ENCODE peak calls at places on chromosomes 13 and 19, in eight cellular contexts. T is brain microvascular endothelial cell, Z is T follicular helper cell, G is AG08395, K is NCI-H774, Q is nephron progenitor cell, N is GM18507, H is Panc1. W is an unnamed sample.

GRCh38 chr13:113022391-113023216 is 53.6 kb downstream of the MCF2L start:
- DNase-seq in T (no peak), Z (no peak), G (no peak), K (no peak), Q (peak; percentile 52), N (no peak), H (no peak), W (no peak)

GRCh38 chr13:103067751-103068563 is 1.7 kb upstream of the SLC10A2 start:
- DNase-seq in T (no peak), Z (no peak), G (no peak), K (no peak), Q (no peak), N (no peak), H (no peak), W (no peak)

GRCh38 chr13:23751195-23751594 is 138.0 kb downstream of the MIPEP start:
- DNase-seq in T (peak; percentile 36), Z (no peak), G (no peak), K (no peak), Q (no peak), N (no peak), H (peak; percentile 10), W (peak; percentile 50)

GRCh38 chr19:54523403-54523802 is 20.8 kb downstream of the LAIR2 start:
- DNase-seq in T (peak; percentile 3), Z (no peak), G (no peak), K (no peak), Q (no peak), N (no peak), H (peak; percentile 97), W (peak; percentile 95)

GRCh38 chr19:48659768-48660167 is 13.0 kb downstream of the NTN5 start:
- DNase-seq in T (no peak), Z (no peak), G (no peak), K (peak; percentile 31), Q (no peak), N (no peak), H (no peak), W (no peak)

GRCh38 chr19:5972355-5972731 is 5.6 kb downstream of the RANBP3 start:
- DNase-seq in T (no peak), Z (no peak), G (no peak), K (no peak), Q (no peak), N (no peak), H (no peak), W (no peak)

GRCh38 chr19:18304496-18305312 is 18.2 kb downstream of the LSM4 start:
- DNase-seq in T (peak; percentile 80), Z (peak; percentile 71), G (peak; percentile 91), K (no peak), Q (peak; percentile 62), N (no peak), H (no peak), W (peak; percentile 62)

GRCh38 chr13:34869737-34870136 is 72.3 kb upstream of the NBEA start:
- DNase-seq in T (no peak), Z (no peak), G (no peak), K (no peak), Q (no peak), N (no peak), H (no peak), W (no peak)

GRCh38 chr13:87769445-87769844 is 98.3 kb downstream of the SLITRK5 start:
- DNase-seq in T (no peak), Z (no peak), G (no peak), K (no peak), Q (no peak), N (no peak), H (no peak), W (no peak)

GRCh38 chr13:113776231-113777125 is 17.5 kb downstream of the TMEM255B start:
- DNase-seq in T (no peak), Z (no peak), G (no peak), K (peak; percentile 94), Q (no peak), N (no peak), H (no peak), W (no peak)

GRCh38 chr19:13275016-13275722 is 125.0 kb downstream of the IER2 start:
- DNase-seq in T (peak; percentile 54), Z (no peak), G (no peak), K (no peak), Q (no peak), N (no peak), H (no peak), W (no peak)

GRCh38 chr13:20391597-20392452 is 133.8 kb downstream of the CRYL1 start:
- DNase-seq in T (no peak), Z (no peak), G (no peak), K (no peak), Q (peak; percentile 14), N (no peak), H (no peak), W (no peak)

GRCh38 chr13:110412132-110412912 is 105.2 kb downstream of the COL4A2 start:
- DNase-seq in T (peak; percentile 99), Z (peak; percentile 31), G (peak; percentile 97), K (peak; percentile 85), Q (peak; percentile 78), N (peak; percentile 71), H (peak; percentile 51), W (peak; percentile 99)

GRCh38 chr13:98175823-98176222 is 1.2 kb downstream of the RNF113B start:
- DNase-seq in T (no peak), Z (no peak), G (no peak), K (no peak), Q (no peak), N (no peak), H (no peak), W (no peak)

GRCh38 chr19:55441692-55442321 is 1.3 kb downstream of the SHISA7 start:
- DNase-seq in T (no peak), Z (no peak), G (no peak), K (no peak), Q (no peak), N (no peak), H (no peak), W (no peak)

GRCh38 chr13:34864650-34865049 is 77.4 kb upstream of the NBEA start:
- DNase-seq in T (no peak), Z (no peak), G (no peak), K (no peak), Q (no peak), N (no peak), H (no peak), W (no peak)

GRCh38 chr19:1125601-1126533 is 22.1 kb downstream of the GPX4 start:
- DNase-seq in T (no peak), Z (no peak), G (no peak), K (no peak), Q (no peak), N (no peak), H (no peak), W (peak; percentile 83)